ENCODE peak calls at places on chromosomes 2 and 18, in seven cellular contexts. V is WTC11; C is DMS153; G is HS-5; N is activated T-cell treated with anti-CD3 and anti-CD28 coated beads, Interleukin-2, amount 50 U/mL, for 4 hours; Z is uterus; U is stomach. H is an unnamed sample.

GRCh38 chr2:241873803-241874110 is 4.2 kb downstream of the RTP5 start:
- DNase-seq in C (no peak), G (no peak), V (no peak), N (no peak), U (no peak), Z (no peak), H (no peak)

GRCh38 chr2:147684903-147685302 is 159.9 kb upstream of the ACVR2A start:
- DNase-seq in N (no peak), U (no peak), Z (no peak), C (no peak), V (no peak), G (no peak), H (no peak)

GRCh38 chr18:76482267-76482666 is 12.8 kb downstream of the ZNF516 start:
- DNase-seq in C (no peak), U (no peak), V (no peak), G (no peak), N (no peak), Z (no peak), H (no peak)

GRCh38 chr2:160464996-160465395 is 28.6 kb downstream of the RBMS1 start:
- DNase-seq in N (no peak), C (no peak), Z (no peak), U (no peak), G (no peak), V (no peak), H (no peak)

GRCh38 chr18:79445740-79446566 is 50.2 kb downstream of the NFATC1 start:
- DNase-seq in N (no peak), Z (no peak), G (no peak), V (no peak), U (no peak), C (no peak), H (no peak)

GRCh38 chr2:36222485-36222884 is 133.1 kb upstream of the CRIM1 start:
- DNase-seq in G (no peak), U (no peak), C (no peak), Z (no peak), V (no peak), N (no peak), H (no peak)

GRCh38 chr2:209974566-209974965 is 27.9 kb upstream of the RPE start:
- DNase-seq in N (no peak), U (no peak), C (no peak), V (no peak), Z (no peak), G (no peak), H (no peak)

GRCh38 chr2:75146221-75146902 is 53.0 kb downstream of the TACR1 start:
- DNase-seq in G (no peak), U (no peak), V (no peak), N (no peak), Z (no peak), C (no peak), H (no peak)

GRCh38 chr2:237705225-237705524 is 77.8 kb downstream of the LRRFIP1 start:
- DNase-seq in Z (no peak), N (no peak), G (no peak), U (no peak), V (no peak), C (no peak), H (no peak)

GRCh38 chr2:16067037-16067406 is 126.7 kb downstream of the MYCN start:
- DNase-seq in U (no peak), N (no peak), V (no peak), G (no peak), C (no peak), Z (no peak), H (no peak)

GRCh38 chr2:23706613-23707078 is 220.3 kb downstream of the ATAD2B start:
- DNase-seq in V (no peak), G (no peak), Z (no peak), N (no peak), U (no peak), C (no peak), H (no peak)